ENCODE peak calls at places on chromosomes 7 and 10, in nine cellular contexts. Z is stimulated activated CD4-positive, alpha-beta T cell treated with anti-CD3 and anti-CD28 coated beads, Interleukin-2, amount 100 ng/mL, for 48 hours; V is EL; L is prostate gland; P is D341Med; F is C1 segment of cervical spinal cord; J is HS-5; A is CD4-positive, alpha-beta memory T cell; B is cardiac fibroblast. N is an unnamed sample.

GRCh38 chr10:42941245-42941644 is 135.6 kb upstream of the RET start:
- DNase-seq in V (no peak), Z (no peak), J (no peak), L (no peak), A (no peak), B (no peak), P (no peak), F (no peak), N (no peak)

GRCh38 chr10:132942101-132942739 is at the start of gene CFAP46:
- DNase-seq in F (no peak), B (peak), V (peak), L (peak), P (peak), A (no peak), Z (no peak), J (no peak), N (no peak)

GRCh38 chr7:150909192-150909591 is 56.9 kb downstream of the AOC1 start:
- DNase-seq in L (no peak), P (no peak), V (no peak), A (peak), J (no peak), B (no peak), Z (no peak), F (no peak), N (no peak)

GRCh38 chr7:45394117-45394708 is 180.0 kb upstream of the ADCY1 start:
- DNase-seq in Z (no peak), P (no peak), L (no peak), J (no peak), V (no peak), A (no peak), F (no peak), B (no peak), N (no peak)

GRCh38 chr7:32257632-32258031 is 187.4 kb upstream of the PDE1C start:
- DNase-seq in V (no peak), Z (no peak), F (no peak), A (no peak), J (no peak), P (no peak), L (no peak), B (no peak), N (no peak)

GRCh38 chr10:12806228-12807095 is 195.1 kb downstream of the CCDC3 start:
- DNase-seq in Z (no peak), A (no peak), J (no peak), P (no peak), L (no peak), F (no peak), B (no peak), V (no peak), N (no peak)

GRCh38 chr10:22438714-22439113 is 93.4 kb downstream of the SPAG6 start:
- DNase-seq in B (no peak), L (no peak), J (no peak), P (no peak), F (no peak), V (no peak), Z (no peak), A (no peak), N (no peak)

GRCh38 chr7:139696547-139696946 is 81.3 kb downstream of the HIPK2 start:
- DNase-seq in B (no peak), Z (no peak), V (no peak), J (no peak), P (no peak), F (no peak), L (no peak), A (no peak), N (no peak)

GRCh38 chr10:107616463-107617131 is 452.1 kb upstream of the SORCS1 start:
- DNase-seq in P (no peak), V (peak), L (no peak), A (no peak), B (peak), Z (no peak), J (peak), F (no peak), N (no peak)

GRCh38 chr7:26617066-26617465 is 247.3 kb downstream of the SKAP2 start:
- DNase-seq in J (no peak), F (no peak), B (no peak), P (no peak), L (no peak), V (no peak), Z (no peak), A (no peak), N (no peak)

GRCh38 chr7:11742496-11742895 is 89.5 kb downstream of the THSD7A start:
- DNase-seq in V (no peak), F (no peak), P (no peak), L (no peak), B (no peak), Z (no peak), J (no peak), A (no peak), N (peak)

GRCh38 chr10:9853405-9854010 is 1164.2 kb upstream of the CELF2 start:
- DNase-seq in A (no peak), P (no peak), Z (no peak), V (no peak), F (no peak), B (peak), J (no peak), L (no peak), N (no peak)

GRCh38 chr10:25954851-25955250 is 20.8 kb downstream of the MYO3A start:
- DNase-seq in V (no peak), J (no peak), L (no peak), B (no peak), A (no peak), P (no peak), Z (no peak), F (no peak), N (no peak)

GRCh38 chr7:98357751-98358161 is 43.1 kb downstream of the BAIAP2L1 start:
- DNase-seq in L (no peak), P (no peak), F (no peak), J (peak), A (no peak), Z (no peak), V (peak), B (peak), N (peak)

GRCh38 chr7:118218413-118219156 is 5.9 kb upstream of the ANKRD7 start:
- DNase-seq in A (no peak), P (no peak), J (no peak), F (no peak), V (no peak), Z (no peak), B (no peak), L (no peak), N (no peak)

GRCh38 chr10:114538544-114538906 is 119.5 kb downstream of the ABLIM1 start:
- DNase-seq in A (peak), V (no peak), F (no peak), B (no peak), Z (peak), J (no peak), P (no peak), L (peak), N (no peak)

GRCh38 chr10:59382831-59383295 is 20.5 kb upstream of the FAM13C start:
- DNase-seq in F (no peak), A (no peak), L (no peak), B (peak), V (no peak), P (no peak), Z (no peak), J (no peak), N (peak)

GRCh38 chr7:151904270-151904669 is 27.4 kb upstream of the PRKAG2 start:
- DNase-seq in V (no peak), Z (no peak), L (no peak), F (no peak), P (no peak), B (no peak), A (no peak), J (no peak), N (no peak)

GRCh38 chr7:20737840-20738448 is 48.7 kb downstream of the SP8 start:
- DNase-seq in Z (no peak), F (no peak), J (no peak), L (no peak), P (no peak), A (no peak), B (no peak), V (no peak), N (no peak)

GRCh38 chr7:95590387-95591248 is 5.7 kb downstream of the PDK4 start:
- DNase-seq in F (no peak), L (no peak), P (no peak), Z (no peak), J (no peak), B (peak), A (no peak), V (no peak), N (no peak)

GRCh38 chr10:23198940-23199767 is 7.0 kb downstream of the PTF1A start:
- DNase-seq in B (no peak), V (no peak), A (no peak), P (peak), Z (no peak), L (no peak), J (no peak), F (no peak), N (no peak)

GRCh38 chr7:116525298-116525912 is 569 bp downstream of the CAV1 start:
- DNase-seq in V (peak), Z (no peak), L (peak), B (peak), P (peak), F (no peak), A (no peak), J (no peak), N (no peak)

GRCh38 chr10:72379062-72379461 is 24.3 kb upstream of the DNAJB12 start:
- DNase-seq in Z (no peak), J (no peak), P (no peak), A (no peak), L (no peak), B (no peak), V (no peak), F (no peak), N (peak)

GRCh38 chr7:29040570-29040906 is 82.4 kb upstream of the TRIL start:
- DNase-seq in F (no peak), Z (no peak), B (no peak), A (no peak), J (no peak), P (no peak), V (no peak), L (no peak), N (no peak)

GRCh38 chr7:85095816-85096215 is 91.0 kb downstream of the SEMA3D start:
- DNase-seq in V (no peak), L (no peak), B (peak), P (no peak), J (no peak), A (no peak), F (no peak), Z (no peak), N (no peak)

GRCh38 chr7:106104861-106105260 is 7.3 kb downstream of the SYPL1 start:
- DNase-seq in B (no peak), V (no peak), P (no peak), L (no peak), J (no peak), F (no peak), Z (no peak), A (no peak), N (no peak)

N was measured in astrocyte of the cerebellum.